ENCODE peak calls at places on chromosomes 6 and 20, in four cellular contexts. P is CD4-positive, alpha-beta memory T cell; Y is activated CD4-positive, alpha-beta memory T cell treated with anti-CD3 and anti-CD28 coated beads, Interleukin-2, amount 10 ng/mL, durations not matched to agents 7 days and 5 days; C is ACHN. N is an unnamed sample.
A peak's percentile ranks its signal among the peaks of the same experiment; 100 is the strongest.

GRCh38 chr6:37576336-37576737 is 76.6 kb upstream of the CCDC167 start:
- DNase-seq in P (no peak), C (peak; percentile 72), Y (no peak), N (no peak)

GRCh38 chr6:30234361-30234760 is 21.2 kb upstream of the TRIM26 start:
- DNase-seq in Y (no peak), P (no peak), C (no peak), N (no peak)

GRCh38 chr6:38432479-38432878 is 207.2 kb downstream of the BTBD9 start:
- DNase-seq in Y (no peak), C (no peak), P (no peak), N (no peak)

GRCh38 chr6:112429226-112429625 is 82.1 kb downstream of the RFPL4B start:
- DNase-seq in C (peak; percentile 6), P (no peak), Y (no peak), N (no peak)

GRCh38 chr20:62899633-62900051 is 26.7 kb downstream of the DIDO1 start:
- DNase-seq in Y (no peak), C (no peak), P (no peak), N (no peak)

GRCh38 chr20:24158271-24158670 is 169.7 kb upstream of the GGTLC1 start:
- DNase-seq in P (no peak), Y (no peak), C (no peak), N (no peak)

GRCh38 chr20:32497589-32498224 is 87.4 kb downstream of the NOL4L start:
- DNase-seq in C (no peak), P (no peak), Y (no peak), N (no peak)

GRCh38 chr20:45329497-45330319 is 18.5 kb downstream of the SDC4 start:
- DNase-seq in P (no peak), C (peak; percentile 14), Y (no peak), N (no peak)

GRCh38 chr6:73675466-73676098 is 20.4 kb upstream of the CD109 start:
- DNase-seq in P (peak; percentile 53), C (peak; percentile 84), Y (peak; percentile 75), N (peak; percentile 68)

GRCh38 chr6:17629824-17630510 is 29.9 kb downstream of the FAM8A1 start:
- DNase-seq in C (no peak), Y (no peak), P (no peak), N (no peak)

GRCh38 chr6:352896-353470 is 38.6 kb upstream of the IRF4 start:
- DNase-seq in Y (no peak), P (no peak), C (no peak), N (peak; percentile 34)

GRCh38 chr6:41687501-41688175 is 47.8 kb downstream of the TFEB start:
- DNase-seq in C (no peak), Y (no peak), P (no peak), N (no peak)

GRCh38 chr6:81614292-81614691 is 138.2 kb downstream of the TENT5A start:
- DNase-seq in Y (no peak), P (no peak), C (no peak), N (peak; percentile 15)

GRCh38 chr6:10312445-10312844 is 102.4 kb downstream of the TFAP2A start:
- DNase-seq in C (no peak), Y (no peak), P (no peak), N (no peak)

GRCh38 chr6:84422380-84422968 is 195.0 kb upstream of the CEP162 start:
- DNase-seq in P (no peak), C (peak; percentile 65), Y (no peak), N (peak; percentile 15)

GRCh38 chr6:2902470-2902762 is 693 bp downstream of the SERPINB9 start:
- DNase-seq in C (no peak), Y (no peak), P (no peak), N (no peak)

GRCh38 chr6:5550631-5551030 is 289.3 kb downstream of the FARS2 start:
- DNase-seq in Y (no peak), P (no peak), C (no peak), N (no peak)

N was measured in DND-41.